ENCODE peak calls at places on chromosomes 16 and 17, in nine cellular contexts. Q, H, V, L, F, J, Z, I and M are unnamed samples.

GRCh38 chr16:74271879-74272278 is 24.7 kb upstream of the PSMD7 start:
- DNase-seq in Q (no peak), H (no peak), V (no peak), L (no peak), F (no peak), J (no peak), Z (no peak), I (no peak), M (no peak)

GRCh38 chr16:28121527-28121926 is 58.0 kb upstream of the GSG1L start:
- DNase-seq in Q (no peak), H (no peak), V (no peak), L (no peak), F (no peak), J (no peak), Z (no peak), I (no peak), M (no peak)

GRCh38 chr17:37360632-37361031 is 15.2 kb upstream of the C17orf78 start:
- DNase-seq in Q (no peak), H (no peak), V (peak), L (no peak), F (no peak), J (no peak), Z (no peak), I (no peak), M (no peak)

GRCh38 chr16:66930189-66930588 is 4.0 kb downstream of the CIAO2B start:
- DNase-seq in Q (no peak), H (no peak), V (peak), L (no peak), F (no peak), J (no peak), Z (no peak), I (no peak), M (no peak)

GRCh38 chr16:23105309-23105708 is 43.9 kb downstream of the USP31 start:
- DNase-seq in Q (no peak), H (no peak), V (peak), L (no peak), F (no peak), J (no peak), Z (no peak), I (peak), M (no peak)

GRCh38 chr17:71472809-71473789 is 647.7 kb upstream of the SOX9 start:
- DNase-seq in Q (no peak), H (no peak), V (peak), L (no peak), F (peak), J (no peak), Z (no peak), I (peak), M (peak)

GRCh38 chr17:63395075-63395815 is 50.9 kb downstream of the CYB561 start:
- DNase-seq in Q (no peak), H (no peak), V (no peak), L (no peak), F (no peak), J (no peak), Z (no peak), I (no peak), M (no peak)

GRCh38 chr17:79324219-79324618 is 249.6 kb downstream of the ENGASE start:
- DNase-seq in Q (no peak), H (no peak), V (no peak), L (no peak), F (no peak), J (no peak), Z (no peak), I (no peak), M (peak)

GRCh38 chr17:31596382-31597323 is 205.2 kb downstream of the RAB11FIP4 start:
- DNase-seq in Q (no peak), H (peak), V (peak), L (peak), F (no peak), J (no peak), Z (no peak), I (no peak), M (no peak)

GRCh38 chr17:77444653-77445029 is 303.9 kb downstream of the SEC14L1 start:
- DNase-seq in Q (no peak), H (peak), V (no peak), L (no peak), F (no peak), J (peak), Z (no peak), I (no peak), M (no peak)

GRCh38 chr17:45425125-45425983 is 7.3 kb downstream of the ARHGAP27 start:
- DNase-seq in Q (no peak), H (no peak), V (peak), L (peak), F (no peak), J (no peak), Z (no peak), I (peak), M (no peak)

GRCh38 chr17:28725660-28726395 is at the start of gene TLCD1:
- DNase-seq in Q (no peak), H (peak), V (peak), L (peak), F (peak), J (peak), Z (peak), I (peak), M (peak)

GRCh38 chr16:72317378-72317777 is 145.4 kb upstream of the PMFBP1 start:
- DNase-seq in Q (no peak), H (peak), V (no peak), L (no peak), F (no peak), J (no peak), Z (no peak), I (no peak), M (no peak)

GRCh38 chr16:10923650-10924214 is 18.5 kb downstream of the DEXI start:
- DNase-seq in Q (no peak), H (no peak), V (no peak), L (peak), F (no peak), J (no peak), Z (no peak), I (no peak), M (no peak)

GRCh38 chr17:19301973-19302372 is 60.5 kb downstream of the B9D1 start:
- DNase-seq in Q (no peak), H (no peak), V (no peak), L (no peak), F (no peak), J (no peak), Z (no peak), I (no peak), M (no peak)

GRCh38 chr17:40553694-40554534 is 11.4 kb downstream of the CCR7 start:
- DNase-seq in Q (no peak), H (no peak), V (peak), L (peak), F (no peak), J (no peak), Z (no peak), I (no peak), M (no peak)

GRCh38 chr16:88804552-88805339 is 1.2 kb downstream of the CDT1 start:
- DNase-seq in Q (no peak), H (no peak), V (peak), L (no peak), F (no peak), J (peak), Z (no peak), I (peak), M (peak)

GRCh38 chr16:19666451-19666850 is 51.6 kb downstream of the KNOP1 start:
- DNase-seq in Q (no peak), H (no peak), V (peak), L (no peak), F (no peak), J (no peak), Z (no peak), I (peak), M (no peak)

GRCh38 chr17:35449371-35449931 is 885 bp upstream of the SLFN13 start:
- DNase-seq in Q (no peak), H (no peak), V (no peak), L (no peak), F (peak), J (no peak), Z (no peak), I (no peak), M (no peak)

GRCh38 chr16:47574091-47575054 is 113.2 kb downstream of the PHKB start:
- DNase-seq in Q (no peak), H (no peak), V (peak), L (no peak), F (peak), J (peak), Z (peak), I (no peak), M (peak)

GRCh38 chr17:28344011-28344410 is 8.4 kb downstream of the TNFAIP1 start:
- DNase-seq in Q (no peak), H (no peak), V (no peak), L (no peak), F (no peak), J (no peak), Z (no peak), I (no peak), M (no peak)